ENCODE peak calls at places on chromosome 1, in seven cellular contexts. H is H9, Z is IMR-90, T is mesendoderm, E is mesenchymal stem cell, Y is neuronal stem cell, A is H1. R is an unnamed sample.
A peak's percentile ranks its signal among the peaks of the same experiment; 100 is the strongest.

GRCh38 chr1:94019327-94019726 is 101.6 kb downstream of the ABCA4 start:
- DNase-seq in H (no peak), Z (no peak), T (no peak), E (no peak), Y (no peak), A (no peak), R (no peak)

GRCh38 chr1:155181371-155182051 is 7.9 kb downstream of the TRIM46 start:
- DNase-seq in H (no peak), Z (no peak), T (no peak), E (no peak), Y (no peak), A (no peak), R (no peak)

GRCh38 chr1:11701551-11701961 is 10.0 kb downstream of the DRAXIN start:
- DNase-seq in H (peak; percentile 30), Z (no peak), T (no peak), E (no peak), Y (no peak), A (no peak), R (no peak)

GRCh38 chr1:110628356-110629105 is 22.4 kb upstream of the KCNA2 start:
- DNase-seq in H (no peak), Z (no peak), T (no peak), E (no peak), Y (no peak), A (no peak), R (no peak)

GRCh38 chr1:11407301-11407994 is 71.5 kb upstream of the DISP3 start:
- DNase-seq in H (no peak), Z (no peak), T (no peak), E (no peak), Y (no peak), A (no peak), R (no peak)

GRCh38 chr1:185739967-185740366 is 5.8 kb downstream of the HMCN1 start:
- DNase-seq in H (no peak), Z (no peak), T (no peak), E (no peak), Y (no peak), A (no peak), R (no peak)

GRCh38 chr1:42334240-42335049 is 590 bp downstream of the FOXJ3 start:
- DNase-seq in H (peak; percentile 72), Z (peak; percentile 43), T (peak; percentile 85), E (peak; percentile 78), Y (peak; percentile 58), A (no peak), R (peak; percentile 68)

GRCh38 chr1:61753998-61754508 is 11.8 kb downstream of the PATJ start:
- DNase-seq in H (no peak), Z (no peak), T (no peak), E (no peak), Y (no peak), A (no peak), R (peak; percentile 38)

GRCh38 chr1:9687876-9688582 is 36.5 kb downstream of the PIK3CD start:
- DNase-seq in H (peak; percentile 52), Z (peak; percentile 21), T (no peak), E (peak; percentile 55), Y (peak; percentile 29), A (no peak), R (no peak)

GRCh38 chr1:165254376-165254775 is 102.1 kb downstream of the LMX1A start:
- DNase-seq in H (no peak), Z (no peak), T (no peak), E (no peak), Y (no peak), A (no peak), R (no peak)

GRCh38 chr1:22330092-22330762 is 121.4 kb upstream of the ZBTB40 start:
- DNase-seq in H (peak; percentile 14), Z (no peak), T (no peak), E (no peak), Y (no peak), A (no peak), R (no peak)

GRCh38 chr1:181076852-181077251 is 11.6 kb upstream of the IER5 start:
- DNase-seq in H (no peak), Z (no peak), T (no peak), E (no peak), Y (no peak), A (no peak), R (no peak)

GRCh38 chr1:87362834-87363426 is 34.2 kb downstream of the LMO4 start:
- DNase-seq in H (no peak), Z (peak; percentile 14), T (no peak), E (no peak), Y (no peak), A (no peak), R (no peak)

GRCh38 chr1:61222240-61222639 is 139.9 kb downstream of the NFIA start:
- DNase-seq in H (no peak), Z (no peak), T (no peak), E (no peak), Y (no peak), A (no peak), R (no peak)

GRCh38 chr1:218739426-218739825 is 394.3 kb downstream of the TGFB2 start:
- DNase-seq in H (no peak), Z (peak; percentile 58), T (no peak), E (no peak), Y (no peak), A (no peak), R (no peak)

GRCh38 chr1:15020943-15021745 is 132.4 kb upstream of the TMEM51 start:
- DNase-seq in H (no peak), Z (no peak), T (no peak), E (no peak), Y (no peak), A (no peak), R (peak; percentile 27)

GRCh38 chr1:161913482-161914140 is 110.1 kb downstream of the OLFML2B start:
- DNase-seq in H (no peak), Z (peak; percentile 6), T (no peak), E (no peak), Y (no peak), A (no peak), R (no peak)

GRCh38 chr1:1873186-1873585 is 17.7 kb downstream of the GNB1 start:
- DNase-seq in H (no peak), Z (no peak), T (no peak), E (no peak), Y (no peak), A (no peak), R (no peak)

GRCh38 chr1:28099050-28099769 is 10.8 kb upstream of the EYA3 start:
- DNase-seq in H (no peak), Z (peak; percentile 26), T (no peak), E (peak; percentile 19), Y (no peak), A (no peak), R (peak; percentile 27)

GRCh38 chr1:16012590-16013219 is 5.1 kb downstream of the HSPB7 start:
- DNase-seq in H (peak; percentile 93), Z (peak; percentile 38), T (peak; percentile 92), E (peak; percentile 94), Y (no peak), A (peak; percentile 64), R (peak; percentile 27)

GRCh38 chr1:101235241-101235695 is 1.6 kb upstream of the S1PR1 start:
- DNase-seq in H (no peak), Z (no peak), T (peak; percentile 32), E (no peak), Y (no peak), A (no peak), R (no peak)

GRCh38 chr1:112381324-112382076 is 14.5 kb upstream of the CTTNBP2NL start:
- DNase-seq in H (no peak), Z (no peak), T (no peak), E (no peak), Y (no peak), A (no peak), R (no peak)

GRCh38 chr1:112386024-112386723 is 9.8 kb upstream of the CTTNBP2NL start:
- DNase-seq in H (no peak), Z (no peak), T (no peak), E (no peak), Y (no peak), A (no peak), R (no peak)

GRCh38 chr1:112386786-112387346 is 9.1 kb upstream of the CTTNBP2NL start:
- DNase-seq in H (no peak), Z (no peak), T (no peak), E (no peak), Y (no peak), A (no peak), R (no peak)

GRCh38 chr1:112380356-112380755 is 15.7 kb upstream of the CTTNBP2NL start:
- DNase-seq in H (no peak), Z (no peak), T (no peak), E (no peak), Y (no peak), A (no peak), R (no peak)

GRCh38 chr1:112383759-112384370 is 12.1 kb upstream of the CTTNBP2NL start:
- DNase-seq in H (no peak), Z (no peak), T (peak; percentile 72), E (no peak), Y (no peak), A (no peak), R (peak; percentile 73)
- H2BK5ac ChIP-seq in H (no peak overlapping the region), Z (no peak overlapping the region), T (no peak overlapping the region), E (no peak overlapping the region), Y (no peak overlapping the region), A (no peak overlapping the region), R (no peak overlapping the region)

GRCh38 chr1:99658031-99658290 is 12.0 kb downstream of the PALMD start:
- DNase-seq in H (no peak), Z (no peak), T (no peak), E (no peak), Y (no peak), A (no peak), R (no peak)
- H2BK5ac ChIP-seq in H (no peak overlapping the region), Z (no peak overlapping the region), T (no peak overlapping the region), E (no peak overlapping the region), Y (no peak overlapping the region), A (peak overlapping the region; percentile 19), R (no peak overlapping the region)

GRCh38 chr1:225878282-225878681 is 3.9 kb downstream of the TMEM63A start:
- DNase-seq in H (no peak), Z (no peak), T (no peak), E (no peak), Y (no peak), A (no peak), R (no peak)

GRCh38 chr1:225875044-225875822 is 6.9 kb downstream of the TMEM63A start:
- DNase-seq in H (no peak), Z (no peak), T (peak; percentile 76), E (no peak), Y (no peak), A (no peak), R (peak; percentile 88)

GRCh38 chr1:225876900-225877510 is 5.2 kb downstream of the TMEM63A start:
- DNase-seq in H (no peak), Z (no peak), T (no peak), E (no peak), Y (no peak), A (no peak), R (no peak)

GRCh38 chr1:225879521-225880209 is 2.5 kb downstream of the TMEM63A start:
- DNase-seq in H (no peak), Z (no peak), T (no peak), E (no peak), Y (no peak), A (no peak), R (no peak)

GRCh38 chr1:225877570-225877969 is 4.6 kb downstream of the TMEM63A start:
- DNase-seq in H (peak; percentile 75), Z (peak; percentile 45), T (peak; percentile 78), E (peak; percentile 66), Y (peak; percentile 46), A (no peak), R (peak; percentile 18)
- H2BK5ac ChIP-seq in H (no peak overlapping the region), Z (no peak overlapping the region), T (no peak overlapping the region), E (no peak overlapping the region), Y (no peak overlapping the region), A (no peak overlapping the region), R (no peak overlapping the region)

DNA sequence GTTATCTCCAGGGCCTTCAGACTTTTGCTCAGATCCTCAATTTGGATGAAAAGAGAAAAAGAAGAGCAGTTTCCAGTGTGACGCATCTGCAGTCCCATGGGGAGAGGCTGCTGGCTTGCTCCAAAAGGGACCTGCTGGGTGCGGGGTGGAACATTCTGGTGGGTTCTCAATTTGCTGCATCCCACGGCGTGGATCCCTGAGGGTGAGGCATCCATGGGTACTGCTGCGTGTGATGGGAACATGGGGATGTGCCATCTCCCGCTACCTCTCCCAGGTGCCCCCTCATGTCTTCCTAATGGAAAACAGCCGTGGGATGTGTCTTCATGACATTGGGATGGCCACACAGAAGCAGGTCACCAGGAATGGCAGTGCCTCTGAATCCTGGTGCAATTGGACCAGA is 221.3 kb upstream of the AJAP1 start:
- DNase-seq in H (no peak), Z (no peak), T (no peak), E (no peak), Y (no peak), A (no peak), R (no peak)
- H2BK5ac ChIP-seq in H (no peak overlapping the region), Z (no peak overlapping the region), T (no peak overlapping the region), E (no peak overlapping the region), Y (no peak overlapping the region), A (no peak overlapping the region), R (no peak overlapping the region)